ENCODE peak calls at places on chromosome 20, in six cellular contexts. O, Y, A, K, L and D are unnamed samples.

GRCh38 chr20:44247131-44247571 is at the start of gene GDAP1L1:
- DNase-seq in O (no peak), Y (no peak), A (no peak), K (peak), L (no peak), D (peak)

GRCh38 chr20:44970243-44970757 is 4.0 kb downstream of the STK4 start:
- DNase-seq in O (no peak), Y (no peak), A (no peak), K (no peak), L (no peak), D (no peak)

GRCh38 chr20:6636209-6637159 is 131.0 kb upstream of the BMP2 start:
- DNase-seq in O (no peak), Y (no peak), A (no peak), K (peak), L (no peak), D (peak)

GRCh38 chr20:15594296-15594695 is 979.0 kb downstream of the KIF16B start:
- DNase-seq in O (no peak), Y (no peak), A (no peak), K (no peak), L (no peak), D (no peak)

GRCh38 chr20:21615617-21616080 is 89.8 kb upstream of the PAX1 start:
- DNase-seq in O (peak), Y (peak), A (no peak), K (peak), L (peak), D (peak)

GRCh38 chr20:9141070-9141469 is 72.2 kb downstream of the PLCB4 start:
- DNase-seq in O (no peak), Y (no peak), A (no peak), K (no peak), L (no peak), D (no peak)

GRCh38 chr20:346640-347316 is at the start of gene NRSN2:
- DNase-seq in O (peak), Y (no peak), A (no peak), K (no peak), L (no peak), D (peak)

GRCh38 chr20:5349448-5349847 is 32.7 kb upstream of the PROKR2 start:
- DNase-seq in O (no peak), Y (no peak), A (no peak), K (no peak), L (no peak), D (no peak)

GRCh38 chr20:32589256-32589655 is 4.1 kb upstream of the NOL4L start:
- DNase-seq in O (no peak), Y (no peak), A (no peak), K (no peak), L (no peak), D (no peak)

GRCh38 chr20:2006452-2007381 is 12.9 kb upstream of the PDYN start:
- DNase-seq in O (no peak), Y (no peak), A (no peak), K (no peak), L (peak), D (no peak)

GRCh38 chr20:34579191-34579661 is 20.7 kb downstream of the MAP1LC3A start:
- DNase-seq in O (peak), Y (no peak), A (no peak), K (peak), L (no peak), D (no peak)

GRCh38 chr20:45545754-45546453 is 1.3 kb downstream of the EPPIN start:
- DNase-seq in O (no peak), Y (no peak), A (no peak), K (peak), L (no peak), D (no peak)

GRCh38 chr20:37345339-37346231 is at the start of gene SRC:
- DNase-seq in O (peak), Y (peak), A (no peak), K (peak), L (peak), D (peak)

GRCh38 chr20:33131949-33132822 is 35.8 kb upstream of the BPIFA2 start:
- DNase-seq in O (no peak), Y (no peak), A (no peak), K (no peak), L (no peak), D (no peak)

GRCh38 chr20:18632196-18632789 is 44.4 kb downstream of the DTD1 start:
- DNase-seq in O (peak), Y (peak), A (no peak), K (peak), L (peak), D (peak)

GRCh38 chr20:17824676-17825224 is 125.0 kb downstream of the BANF2 start:
- DNase-seq in O (no peak), Y (no peak), A (no peak), K (no peak), L (no peak), D (no peak)

GRCh38 chr20:60253471-60253870 is 295.2 kb downstream of the CDH26 start:
- DNase-seq in O (no peak), Y (no peak), A (no peak), K (no peak), L (no peak), D (no peak)

GRCh38 chr20:17590245-17590644 is 20.4 kb downstream of the DSTN start:
- DNase-seq in O (no peak), Y (no peak), A (no peak), K (no peak), L (no peak), D (no peak)

GRCh38 chr20:10157539-10157938 is 61.1 kb upstream of the SNAP25 start:
- DNase-seq in O (no peak), Y (no peak), A (no peak), K (no peak), L (no peak), D (no peak)

GRCh38 chr20:57251344-57251743 is 15.1 kb downstream of the BMP7 start:
- DNase-seq in O (no peak), Y (no peak), A (no peak), K (no peak), L (no peak), D (no peak)

GRCh38 chr20:50298554-50299324 is 108.1 kb downstream of the CEBPB start:
- DNase-seq in O (no peak), Y (no peak), A (no peak), K (no peak), L (no peak), D (no peak)

GRCh38 chr20:5484346-5484745 is 167.6 kb upstream of the PROKR2 start:
- DNase-seq in O (no peak), Y (no peak), A (no peak), K (no peak), L (no peak), D (no peak)

GRCh38 chr20:5073154-5074049 is 46.4 kb downstream of the PCNA start:
- DNase-seq in O (peak), Y (no peak), A (no peak), K (no peak), L (no peak), D (no peak)

GRCh38 chr20:53040678-53041674 is 68.8 kb downstream of the TSHZ2 start:
- DNase-seq in O (no peak), Y (no peak), A (no peak), K (no peak), L (no peak), D (peak)

GRCh38 chr20:13286600-13286999 is 65.5 kb downstream of the ISM1 start:
- DNase-seq in O (no peak), Y (no peak), A (no peak), K (no peak), L (no peak), D (no peak)

GRCh38 chr20:2756056-2756611 is 44.3 kb downstream of the CPXM1 start:
- DNase-seq in O (no peak), Y (no peak), A (no peak), K (no peak), L (no peak), D (no peak)

GRCh38 chr20:52331655-52332054 is 140.1 kb upstream of the ZFP64 start:
- DNase-seq in O (no peak), Y (no peak), A (no peak), K (no peak), L (no peak), D (no peak)

GRCh38 chr20:64116541-64117423 is 9.4 kb upstream of the NPBWR2 start:
- DNase-seq in O (no peak), Y (no peak), A (no peak), K (no peak), L (peak), D (no peak)

GRCh38 chr20:57693002-57693582 is 16.7 kb downstream of the PMEPA1 start:
- DNase-seq in O (peak), Y (no peak), A (no peak), K (no peak), L (no peak), D (no peak)

GRCh38 chr20:33490023-33490933 is at the start of gene CBFA2T2:
- DNase-seq in O (peak), Y (no peak), A (no peak), K (no peak), L (peak), D (no peak)

GRCh38 chr20:63696628-63697356 is at the start of gene TNFRSF6B:
- DNase-seq in O (peak), Y (no peak), A (no peak), K (no peak), L (no peak), D (no peak)